ENCODE peak calls at places on chromosomes 3 and 15, in ten cellular contexts. One of them, this sample, is unnamed.

GRCh38 chr15:97502038-97502437 is 458.5 kb upstream of the ARRDC4 start:
- DNase-seq in transverse colon: no peak
- DNase-seq in ovary: no peak
- DNase-seq in stomach: no peak
- DNase-seq in breast epithelium: no peak
- DNase-seq in Peyer's patch: no peak
- DNase-seq in esophagus squamous epithelium: no peak
- DNase-seq in upper lobe of left lung: no peak
- DNase-seq in body of pancreas: no peak
- DNase-seq in prostate gland: no peak
- DNase-seq in this sample: no peak

GRCh38 chr3:143302638-143303171 is 183.1 kb downstream of the CHST2 start:
- DNase-seq in transverse colon: no peak
- DNase-seq in ovary: no peak
- DNase-seq in stomach: no peak
- DNase-seq in breast epithelium: no peak
- DNase-seq in Peyer's patch: no peak
- DNase-seq in esophagus squamous epithelium: no peak
- DNase-seq in upper lobe of left lung: peak; percentile 56
- DNase-seq in body of pancreas: peak; percentile 13
- DNase-seq in prostate gland: no peak
- DNase-seq in this sample: peak; percentile 75

GRCh38 chr3:166455724-166456123 is 618.5 kb upstream of the BCHE start:
- DNase-seq in transverse colon: no peak
- DNase-seq in ovary: no peak
- DNase-seq in stomach: no peak
- DNase-seq in breast epithelium: no peak
- DNase-seq in Peyer's patch: no peak
- DNase-seq in esophagus squamous epithelium: no peak
- DNase-seq in upper lobe of left lung: no peak
- DNase-seq in body of pancreas: no peak
- DNase-seq in prostate gland: no peak
- DNase-seq in this sample: no peak

GRCh38 chr3:90024986-90025385 is 917.6 kb downstream of the EPHA3 start:
- DNase-seq in transverse colon: no peak
- DNase-seq in ovary: no peak
- DNase-seq in stomach: no peak
- DNase-seq in breast epithelium: no peak
- DNase-seq in Peyer's patch: no peak
- DNase-seq in esophagus squamous epithelium: no peak
- DNase-seq in upper lobe of left lung: no peak
- DNase-seq in body of pancreas: no peak
- DNase-seq in prostate gland: no peak
- DNase-seq in this sample: no peak

GRCh38 chr3:134874737-134875413 is 79.8 kb downstream of the EPHB1 start:
- DNase-seq in transverse colon: no peak
- DNase-seq in ovary: no peak
- DNase-seq in stomach: no peak
- DNase-seq in breast epithelium: no peak
- DNase-seq in Peyer's patch: peak; percentile 53
- DNase-seq in esophagus squamous epithelium: no peak
- DNase-seq in upper lobe of left lung: no peak
- DNase-seq in body of pancreas: peak; percentile 11
- DNase-seq in prostate gland: no peak
- DNase-seq in this sample: no peak

GRCh38 chr15:53457479-53457878 is 302.0 kb downstream of the WDR72 start:
- DNase-seq in transverse colon: no peak
- DNase-seq in ovary: no peak
- DNase-seq in stomach: no peak
- DNase-seq in breast epithelium: no peak
- DNase-seq in Peyer's patch: no peak
- DNase-seq in esophagus squamous epithelium: no peak
- DNase-seq in upper lobe of left lung: no peak
- DNase-seq in body of pancreas: no peak
- DNase-seq in prostate gland: no peak
- DNase-seq in this sample: no peak

GRCh38 chr15:22895465-22896190 is 57.2 kb downstream of the NIPA2 start:
- DNase-seq in transverse colon: peak; percentile 71
- DNase-seq in ovary: no peak
- DNase-seq in stomach: peak; percentile 60
- DNase-seq in breast epithelium: peak; percentile 61
- DNase-seq in Peyer's patch: peak; percentile 65
- DNase-seq in esophagus squamous epithelium: no peak
- DNase-seq in upper lobe of left lung: no peak
- DNase-seq in body of pancreas: no peak
- DNase-seq in prostate gland: no peak
- DNase-seq in this sample: peak; percentile 44

GRCh38 chr3:60703956-60704736 is 547.1 kb downstream of the FHIT start:
- DNase-seq in transverse colon: no peak
- DNase-seq in ovary: no peak
- DNase-seq in stomach: no peak
- DNase-seq in breast epithelium: no peak
- DNase-seq in Peyer's patch: no peak
- DNase-seq in esophagus squamous epithelium: no peak
- DNase-seq in upper lobe of left lung: no peak
- DNase-seq in body of pancreas: no peak
- DNase-seq in prostate gland: no peak
- DNase-seq in this sample: no peak

GRCh38 chr3:119222400-119222799 is 18.3 kb downstream of the B4GALT4 start:
- DNase-seq in transverse colon: no peak
- DNase-seq in ovary: no peak
- DNase-seq in stomach: no peak
- DNase-seq in breast epithelium: no peak
- DNase-seq in Peyer's patch: no peak
- DNase-seq in esophagus squamous epithelium: no peak
- DNase-seq in upper lobe of left lung: no peak
- DNase-seq in body of pancreas: no peak
- DNase-seq in prostate gland: no peak
- DNase-seq in this sample: no peak

GRCh38 chr3:119221779-119222320 is 18.8 kb downstream of the B4GALT4 start:
- DNase-seq in transverse colon: no peak
- DNase-seq in ovary: no peak
- DNase-seq in stomach: no peak
- DNase-seq in breast epithelium: no peak
- DNase-seq in Peyer's patch: no peak
- DNase-seq in esophagus squamous epithelium: no peak
- DNase-seq in upper lobe of left lung: no peak
- DNase-seq in body of pancreas: no peak
- DNase-seq in prostate gland: no peak
- DNase-seq in this sample: no peak

GRCh38 chr3:119219069-119219468 is 21.6 kb downstream of the B4GALT4 start:
- DNase-seq in transverse colon: no peak
- DNase-seq in ovary: no peak
- DNase-seq in stomach: no peak
- DNase-seq in breast epithelium: no peak
- DNase-seq in Peyer's patch: no peak
- DNase-seq in esophagus squamous epithelium: no peak
- DNase-seq in upper lobe of left lung: no peak
- DNase-seq in body of pancreas: no peak
- DNase-seq in prostate gland: no peak
- DNase-seq in this sample: no peak

GRCh38 chr3:119220970-119221667 is 19.6 kb downstream of the B4GALT4 start:
- DNase-seq in transverse colon: no peak
- DNase-seq in ovary: no peak
- DNase-seq in stomach: no peak
- DNase-seq in breast epithelium: no peak
- DNase-seq in Peyer's patch: no peak
- DNase-seq in esophagus squamous epithelium: no peak
- DNase-seq in upper lobe of left lung: no peak
- DNase-seq in body of pancreas: no peak
- DNase-seq in prostate gland: peak; percentile 20
- DNase-seq in this sample: no peak

GRCh38 chr3:119220198-119220597 is 20.5 kb downstream of the B4GALT4 start:
- DNase-seq in transverse colon: no peak
- DNase-seq in ovary: no peak
- DNase-seq in stomach: no peak
- DNase-seq in breast epithelium: no peak
- DNase-seq in Peyer's patch: peak; percentile 62
- DNase-seq in esophagus squamous epithelium: no peak
- DNase-seq in upper lobe of left lung: no peak
- DNase-seq in body of pancreas: no peak
- DNase-seq in prostate gland: no peak
- DNase-seq in this sample: no peak
- H3K4me3 ChIP-seq in transverse colon: no peak overlapping the region
- H3K4me3 ChIP-seq in ovary: no peak overlapping the region
- H3K4me3 ChIP-seq in stomach: no peak overlapping the region
- H3K4me3 ChIP-seq in breast epithelium: no peak overlapping the region
- H3K4me3 ChIP-seq in Peyer's patch: no peak overlapping the region
- H3K4me3 ChIP-seq in esophagus squamous epithelium: no peak overlapping the region
- H3K4me3 ChIP-seq in upper lobe of left lung: no peak overlapping the region
- H3K4me3 ChIP-seq in body of pancreas: no peak overlapping the region
- H3K4me3 ChIP-seq in prostate gland: no peak overlapping the region
- H3K4me3 ChIP-seq in this sample: no peak overlapping the region

GRCh38 chr3:172522871-172523818 is at the start of gene TNFSF10:
- DNase-seq in transverse colon: peak; percentile 87
- DNase-seq in ovary: peak; percentile 38
- DNase-seq in stomach: peak; percentile 77
- DNase-seq in breast epithelium: peak; percentile 60
- DNase-seq in Peyer's patch: peak; percentile 81
- DNase-seq in esophagus squamous epithelium: peak; percentile 24
- DNase-seq in upper lobe of left lung: peak; percentile 89
- DNase-seq in body of pancreas: peak; percentile 77
- DNase-seq in prostate gland: peak; percentile 87
- DNase-seq in this sample: peak; percentile 71
- TF ChIP-seq POLR2A in transverse colon: peak; percentile 97
- TF ChIP-seq POLR2A in ovary: peak; percentile 34
- TF ChIP-seq POLR2A in stomach: no peak
- TF ChIP-seq POLR2A in breast epithelium: peak; percentile 66
- TF ChIP-seq POLR2A in Peyer's patch: peak; percentile 98
- TF ChIP-seq POLR2A in esophagus squamous epithelium: no peak
- TF ChIP-seq POLR2A in upper lobe of left lung: no peak
- TF ChIP-seq POLR2A in body of pancreas: peak; percentile 90
- TF ChIP-seq POLR2A in prostate gland: peak; percentile 84
- TF ChIP-seq POLR2A in this sample: no peak

DNA sequence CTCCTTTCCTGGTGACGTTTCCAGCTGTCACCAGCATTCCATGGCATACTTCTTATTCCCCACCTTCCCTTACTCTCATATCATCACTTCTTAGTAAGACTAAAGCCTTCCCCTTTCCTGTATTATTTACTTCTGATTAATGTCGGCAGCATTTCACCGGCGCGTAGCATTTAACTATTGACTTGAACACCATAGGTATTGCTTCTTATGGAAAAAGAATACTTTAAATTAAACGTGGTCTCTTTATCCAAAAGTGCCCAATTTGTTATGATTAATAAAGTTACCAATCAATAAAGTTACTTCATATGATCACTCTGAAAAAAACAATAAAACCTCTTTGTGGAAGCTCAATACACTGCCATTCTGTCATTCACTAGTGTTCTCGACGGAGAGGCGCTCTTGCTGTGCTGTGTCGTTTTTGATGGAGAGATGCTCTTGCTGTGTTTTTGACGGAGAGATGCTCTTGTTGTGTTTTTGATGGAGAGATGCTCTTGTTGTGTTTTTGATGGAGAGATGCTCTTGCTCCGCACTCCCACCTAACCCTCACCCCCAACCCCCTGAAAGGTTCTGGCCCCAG is 165.0 kb downstream of the XXYLT1 start:
- DNase-seq in transverse colon: no peak
- DNase-seq in ovary: no peak
- DNase-seq in stomach: no peak
- DNase-seq in breast epithelium: no peak
- DNase-seq in Peyer's patch: no peak
- DNase-seq in esophagus squamous epithelium: no peak
- DNase-seq in upper lobe of left lung: no peak
- DNase-seq in body of pancreas: no peak
- DNase-seq in prostate gland: no peak
- DNase-seq in this sample: no peak
- H3K4me3 ChIP-seq in transverse colon: no peak overlapping the region
- H3K4me3 ChIP-seq in ovary: no peak overlapping the region
- H3K4me3 ChIP-seq in stomach: peak overlapping the region; percentile 23
- H3K4me3 ChIP-seq in breast epithelium: peak overlapping the region; percentile 51
- H3K4me3 ChIP-seq in Peyer's patch: no peak overlapping the region
- H3K4me3 ChIP-seq in esophagus squamous epithelium: no peak overlapping the region
- H3K4me3 ChIP-seq in upper lobe of left lung: no peak overlapping the region
- H3K4me3 ChIP-seq in body of pancreas: no peak overlapping the region
- H3K4me3 ChIP-seq in prostate gland: no peak overlapping the region
- H3K4me3 ChIP-seq in this sample: no peak overlapping the region

GRCh38 chr15:31214158-31214863 is 112.3 kb upstream of the KLF13 start:
- DNase-seq in transverse colon: no peak
- DNase-seq in ovary: no peak
- DNase-seq in stomach: no peak
- DNase-seq in breast epithelium: no peak
- DNase-seq in Peyer's patch: no peak
- DNase-seq in esophagus squamous epithelium: no peak
- DNase-seq in upper lobe of left lung: no peak
- DNase-seq in body of pancreas: no peak
- DNase-seq in prostate gland: no peak
- DNase-seq in this sample: no peak

GRCh38 chr15:31216210-31216911 is 110.3 kb upstream of the KLF13 start:
- DNase-seq in transverse colon: peak; percentile 96
- DNase-seq in ovary: peak; percentile 78
- DNase-seq in stomach: peak; percentile 93
- DNase-seq in breast epithelium: peak; percentile 81
- DNase-seq in Peyer's patch: peak; percentile 95
- DNase-seq in esophagus squamous epithelium: peak; percentile 64
- DNase-seq in upper lobe of left lung: peak; percentile 97
- DNase-seq in body of pancreas: peak; percentile 71
- DNase-seq in prostate gland: peak; percentile 49
- DNase-seq in this sample: peak; percentile 96

GRCh38 chr15:31214864-31215489 is 111.7 kb upstream of the KLF13 start:
- DNase-seq in transverse colon: peak; percentile 49
- DNase-seq in ovary: peak; percentile 24
- DNase-seq in stomach: peak; percentile 79
- DNase-seq in breast epithelium: no peak
- DNase-seq in Peyer's patch: peak; percentile 61
- DNase-seq in esophagus squamous epithelium: no peak
- DNase-seq in upper lobe of left lung: peak; percentile 91
- DNase-seq in body of pancreas: peak; percentile 29
- DNase-seq in prostate gland: peak; percentile 80
- DNase-seq in this sample: peak; percentile 41

GRCh38 chr15:31217067-31217466 is 109.6 kb upstream of the KLF13 start:
- DNase-seq in transverse colon: peak; percentile 4
- DNase-seq in ovary: no peak
- DNase-seq in stomach: peak; percentile 8
- DNase-seq in breast epithelium: no peak
- DNase-seq in Peyer's patch: no peak
- DNase-seq in esophagus squamous epithelium: no peak
- DNase-seq in upper lobe of left lung: no peak
- DNase-seq in body of pancreas: no peak
- DNase-seq in prostate gland: no peak
- DNase-seq in this sample: no peak

DNA sequence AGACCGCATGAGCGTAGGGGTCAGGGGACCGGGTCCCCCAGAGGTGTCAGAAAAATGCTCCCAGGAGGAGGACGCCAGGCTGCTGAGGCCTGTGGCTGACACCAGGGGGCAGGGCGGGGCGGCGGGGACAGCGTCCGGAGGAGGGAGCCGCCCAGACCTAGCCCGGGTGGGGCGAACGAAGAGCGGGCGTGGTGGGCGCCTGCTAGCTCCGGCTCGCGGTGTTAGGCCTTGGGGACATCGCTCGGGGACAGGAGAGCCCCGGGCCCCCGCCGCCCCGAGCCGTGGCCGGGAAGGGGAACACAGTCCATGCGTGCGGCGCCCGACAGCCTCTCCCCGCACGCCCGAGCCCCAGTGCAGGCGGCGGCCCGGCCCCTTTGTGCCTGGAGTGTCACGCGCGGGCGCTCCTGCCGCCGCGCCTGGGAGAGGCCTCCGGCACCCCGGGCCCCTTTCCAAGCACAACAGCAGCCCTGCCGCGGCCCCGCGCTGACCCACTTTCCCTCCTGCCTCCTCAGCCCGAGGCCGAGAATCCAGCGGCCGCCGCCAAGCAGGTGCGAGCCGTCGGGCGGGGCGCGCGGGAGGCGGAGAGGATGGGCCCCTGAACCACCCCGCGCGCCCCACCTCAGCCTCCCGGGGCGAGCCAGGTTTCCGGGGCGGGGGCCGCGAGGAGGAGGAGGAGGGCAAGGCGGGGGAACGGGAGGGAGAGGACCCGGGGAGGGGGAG is 111.0 kb upstream of the KLF13 start:
- DNase-seq in transverse colon: peak; percentile 92
- DNase-seq in ovary: peak; percentile 66
- DNase-seq in stomach: peak; percentile 90
- DNase-seq in breast epithelium: peak; percentile 88
- DNase-seq in Peyer's patch: peak; percentile 94
- DNase-seq in esophagus squamous epithelium: peak; percentile 64
- DNase-seq in upper lobe of left lung: peak; percentile 88
- DNase-seq in body of pancreas: peak; percentile 81
- DNase-seq in prostate gland: peak; percentile 64
- DNase-seq in this sample: peak; percentile 95
- TF ChIP-seq POLR2A in transverse colon: peak; percentile 76
- TF ChIP-seq POLR2A in ovary: no peak
- TF ChIP-seq POLR2A in stomach: no peak
- TF ChIP-seq POLR2A in breast epithelium: no peak
- TF ChIP-seq POLR2A in Peyer's patch: peak; percentile 59
- TF ChIP-seq POLR2A in esophagus squamous epithelium: no peak
- TF ChIP-seq POLR2A in upper lobe of left lung: no peak
- TF ChIP-seq POLR2A in body of pancreas: peak; percentile 51
- TF ChIP-seq POLR2A in prostate gland: no peak
- TF ChIP-seq POLR2A in this sample: no peak